ENCODE peak calls at places on chromosomes 1 and 21, in ten cellular contexts. X, O, S, W, F, P, I, C, E and T are unnamed samples.
A peak's percentile ranks its signal among the peaks of the same experiment; 100 is the strongest.

GRCh38 chr1:40582121-40582520 is 50.7 kb downstream of the ZNF684 start:
- DNase-seq in P (no peak), O (no peak), S (no peak), E (no peak), I (no peak), W (no peak), C (no peak), X (no peak), F (no peak), T (no peak)

GRCh38 chr1:36908096-36908495 is 126.2 kb downstream of the GRIK3 start:
- DNase-seq in E (no peak), O (no peak), W (no peak), F (no peak), P (no peak), S (no peak), C (no peak), I (no peak), X (no peak), T (no peak)

GRCh38 chr1:8332806-8333205 is 14.9 kb downstream of the SLC45A1 start:
- DNase-seq in S (no peak), W (no peak), I (no peak), E (no peak), X (no peak), O (no peak), C (no peak), F (no peak), P (no peak), T (no peak)

GRCh38 chr1:88655145-88655544 is 28.9 kb upstream of the PKN2 start:
- DNase-seq in O (no peak), W (no peak), F (no peak), I (no peak), E (no peak), X (no peak), S (no peak), P (no peak), C (no peak), T (no peak)

GRCh38 chr1:9080704-9081291 is 11.4 kb upstream of the SLC2A5 start:
- DNase-seq in X (no peak), O (peak; percentile 48), F (no peak), C (no peak), P (no peak), E (no peak), I (no peak), S (peak; percentile 50), W (no peak), T (no peak)

GRCh38 chr1:18932387-18932786 is 24.1 kb downstream of the IFFO2 start:
- DNase-seq in F (no peak), X (no peak), W (no peak), C (no peak), P (no peak), O (no peak), S (peak; percentile 33), E (no peak), I (no peak), T (no peak)

GRCh38 chr1:30763654-30764248 is 6.2 kb upstream of the LAPTM5 start:
- DNase-seq in S (no peak), F (no peak), E (no peak), P (no peak), O (no peak), C (no peak), I (no peak), W (no peak), X (no peak), T (no peak)

GRCh38 chr1:7560128-7560527 is 211.0 kb upstream of the VAMP3 start:
- DNase-seq in W (no peak), X (no peak), F (no peak), S (no peak), C (no peak), P (no peak), I (no peak), E (no peak), O (no peak), T (no peak)

GRCh38 chr1:223667484-223668182 is 2.1 kb upstream of the CAPN8 start:
- DNase-seq in P (no peak), C (no peak), I (no peak), F (no peak), S (no peak), W (no peak), E (no peak), O (no peak), X (no peak), T (no peak)

GRCh38 chr1:5563861-5564577 is 428.2 kb downstream of the NPHP4 start:
- DNase-seq in W (no peak), C (no peak), S (no peak), P (no peak), F (no peak), X (no peak), O (no peak), I (no peak), E (no peak), T (no peak)

GRCh38 chr21:43362928-43363314 is 64.0 kb downstream of the SIK1 start:
- DNase-seq in I (no peak), X (no peak), S (no peak), E (no peak), W (no peak), P (no peak), O (no peak), F (peak; percentile 46), C (no peak), T (no peak)

GRCh38 chr1:182166321-182166720 is 104.8 kb upstream of the ZNF648 start:
- DNase-seq in P (no peak), F (no peak), O (no peak), S (no peak), W (no peak), X (no peak), E (no peak), C (no peak), I (no peak), T (no peak)

GRCh38 chr1:25520446-25521061 is 22.9 kb upstream of the LDLRAP1 start:
- DNase-seq in O (peak; percentile 22), F (peak; percentile 83), X (peak; percentile 46), C (peak; percentile 36), S (no peak), P (peak; percentile 35), I (no peak), E (peak; percentile 50), W (no peak), T (no peak)

GRCh38 chr1:201656670-201657032 is 117.7 kb downstream of the NAV1 start:
- DNase-seq in O (peak; percentile 37), P (peak; percentile 71), C (peak; percentile 65), S (no peak), E (no peak), X (no peak), I (no peak), F (no peak), W (peak; percentile 83), T (no peak)

GRCh38 chr1:33234588-33234990 is 21.7 kb upstream of the ZNF362 start:
- DNase-seq in X (no peak), W (no peak), I (no peak), F (no peak), O (no peak), P (no peak), E (no peak), S (no peak), C (no peak), T (no peak)